ENCODE peak calls at places on chromosome 5, in six cellular contexts. Y is anterior cingulate cortex; Z is LHCN-M2; M is foreskin keratinocyte; S is activated CD4-positive, alpha-beta T cell treated with anti-CD3 and anti-CD28 coated beads, Interleukin-2, amount 50 U/mL, for 1 hour; C is GM12864. I is an unnamed sample.

GRCh38 chr5:139759219-139759721 is 36.3 kb upstream of the PSD2 start:
- DNase-seq in Y (no peak), C (no peak), M (no peak), S (no peak), Z (no peak), I (no peak)

GRCh38 chr5:90598300-90598699 is 39.7 kb downstream of the ADGRV1 start:
- DNase-seq in S (no peak), M (no peak), Y (no peak), Z (no peak), C (no peak), I (no peak)

GRCh38 chr5:9932770-9933169 is 302.6 kb upstream of the TAS2R1 start:
- DNase-seq in Z (peak), M (no peak), S (no peak), Y (no peak), C (no peak), I (no peak)

GRCh38 chr5:42949348-42950090 is 90.6 kb downstream of the ANXA2R start:
- DNase-seq in Y (no peak), M (peak), S (peak), Z (no peak), C (peak), I (no peak)

GRCh38 chr5:54443264-54443663 is 12.2 kb upstream of the HSPB3 start:
- DNase-seq in Z (peak), C (no peak), S (no peak), Y (no peak), M (no peak), I (peak)

GRCh38 chr5:14039063-14039462 is 94.6 kb upstream of the DNAH5 start:
- DNase-seq in Z (no peak), Y (no peak), S (no peak), C (no peak), M (peak), I (peak)

GRCh38 chr5:24633705-24634325 is 11.0 kb downstream of the CDH10 start:
- DNase-seq in M (no peak), S (no peak), Y (no peak), C (no peak), Z (peak), I (peak)

GRCh38 chr5:1975406-1975715 is 92.6 kb upstream of the IRX4 start:
- DNase-seq in S (no peak), C (no peak), Y (no peak), Z (no peak), M (peak), I (no peak)

GRCh38 chr5:132426525-132427138 is 57.1 kb downstream of the SLC22A5 start:
- DNase-seq in C (peak), Y (no peak), M (peak), Z (peak), S (peak), I (peak)

GRCh38 chr5:159094745-159095144 is 5.0 kb downstream of the EBF1 start:
- DNase-seq in S (peak), M (no peak), Y (no peak), C (peak), Z (peak), I (peak)

GRCh38 chr5:112124788-112125187 is 294.3 kb downstream of the EPB41L4A start:
- DNase-seq in S (no peak), Y (no peak), Z (no peak), M (no peak), C (no peak), I (no peak)

GRCh38 chr5:58378613-58379385 is 81.1 kb downstream of the PLK2 start:
- DNase-seq in Z (no peak), C (no peak), Y (no peak), S (no peak), M (no peak), I (no peak)

GRCh38 chr5:9468070-9468388 is 77.8 kb downstream of the SEMA5A start:
- DNase-seq in S (no peak), Z (peak), Y (no peak), M (peak), C (no peak), I (peak)

GRCh38 chr5:163503106-163504090 is 2.0 kb upstream of the MAT2B start:
- DNase-seq in C (peak), Y (no peak), Z (peak), M (peak), S (peak), I (peak)

GRCh38 chr5:156947933-156948332 is 15.1 kb downstream of the TIMD4 start:
- DNase-seq in Y (no peak), S (no peak), Z (no peak), M (no peak), C (no peak), I (no peak)

GRCh38 chr5:115366223-115366622 is 69.8 kb upstream of the CCDC112 start:
- DNase-seq in S (no peak), Y (no peak), C (no peak), M (peak), Z (peak), I (peak)

GRCh38 chr5:166123698-166124097 is 2167.7 kb upstream of the WWC1 start:
- DNase-seq in Y (no peak), Z (no peak), M (no peak), S (no peak), C (no peak), I (no peak)

GRCh38 chr5:126526493-126526892 is 68.5 kb downstream of the ALDH7A1 start:
- DNase-seq in M (no peak), S (no peak), C (no peak), Z (peak), Y (no peak), I (no peak)